ENCODE peak calls at places on chromosomes 5 and 9, in ten cellular contexts. One of them, this sample, is unnamed.

GRCh38 chr5:38509185-38509584 is 47.3 kb downstream of the LIFR start:
- DNase-seq in RWPE1: peak
- DNase-seq in astrocyte: peak
- DNase-seq in GM12878: no peak
- DNase-seq in heart right ventricle: no peak
- DNase-seq in epithelial cell of prostate: no peak
- DNase-seq in cardiac muscle cell: peak
- DNase-seq in GM23248: peak
- DNase-seq in left ventricle myocardium inferior: no peak
- DNase-seq in substantia nigra: no peak
- DNase-seq in this sample: no peak

GRCh38 chr9:124485936-124486335 is 21.3 kb downstream of the NR5A1 start:
- DNase-seq in cardiac muscle cell: no peak
- DNase-seq in RWPE1: no peak
- DNase-seq in epithelial cell of prostate: no peak
- DNase-seq in GM12878: no peak
- DNase-seq in astrocyte: no peak
- DNase-seq in GM23248: no peak
- DNase-seq in heart right ventricle: no peak
- DNase-seq in left ventricle myocardium inferior: no peak
- DNase-seq in substantia nigra: no peak
- DNase-seq in this sample: no peak

GRCh38 chr5:172110921-172111873 is 76.8 kb downstream of the STK10 start:
- DNase-seq in GM23248: peak
- DNase-seq in GM12878: peak
- DNase-seq in epithelial cell of prostate: no peak
- DNase-seq in heart right ventricle: no peak
- DNase-seq in substantia nigra: no peak
- DNase-seq in RWPE1: peak
- DNase-seq in left ventricle myocardium inferior: no peak
- DNase-seq in astrocyte: peak
- DNase-seq in cardiac muscle cell: peak
- DNase-seq in this sample: no peak

GRCh38 chr9:112868956-112869594 is 21.6 kb downstream of the SLC46A2 start:
- DNase-seq in cardiac muscle cell: no peak
- DNase-seq in substantia nigra: no peak
- DNase-seq in GM23248: no peak
- DNase-seq in epithelial cell of prostate: no peak
- DNase-seq in heart right ventricle: no peak
- DNase-seq in left ventricle myocardium inferior: no peak
- DNase-seq in RWPE1: no peak
- DNase-seq in GM12878: no peak
- DNase-seq in astrocyte: no peak
- DNase-seq in this sample: peak

GRCh38 chr5:133471699-133472098 is 140.6 kb downstream of the FSTL4 start:
- DNase-seq in GM12878: no peak
- DNase-seq in epithelial cell of prostate: no peak
- DNase-seq in astrocyte: no peak
- DNase-seq in heart right ventricle: no peak
- DNase-seq in GM23248: no peak
- DNase-seq in left ventricle myocardium inferior: no peak
- DNase-seq in RWPE1: no peak
- DNase-seq in substantia nigra: no peak
- DNase-seq in cardiac muscle cell: no peak
- DNase-seq in this sample: no peak

GRCh38 chr5:19988447-19988846 is 447 bp upstream of the CDH18 start:
- DNase-seq in left ventricle myocardium inferior: no peak
- DNase-seq in astrocyte: no peak
- DNase-seq in cardiac muscle cell: no peak
- DNase-seq in epithelial cell of prostate: no peak
- DNase-seq in substantia nigra: no peak
- DNase-seq in heart right ventricle: no peak
- DNase-seq in GM23248: no peak
- DNase-seq in RWPE1: no peak
- DNase-seq in GM12878: no peak
- DNase-seq in this sample: no peak

GRCh38 chr9:137619240-137620090 is 660 bp downstream of the EHMT1 start:
- DNase-seq in substantia nigra: no peak
- DNase-seq in left ventricle myocardium inferior: peak
- DNase-seq in GM12878: no peak
- DNase-seq in GM23248: peak
- DNase-seq in epithelial cell of prostate: no peak
- DNase-seq in heart right ventricle: no peak
- DNase-seq in astrocyte: peak
- DNase-seq in cardiac muscle cell: peak
- DNase-seq in RWPE1: peak
- DNase-seq in this sample: peak

GRCh38 chr9:89234636-89235035 is 56.0 kb upstream of the SHC3 start:
- DNase-seq in RWPE1: no peak
- DNase-seq in GM23248: no peak
- DNase-seq in cardiac muscle cell: peak
- DNase-seq in substantia nigra: no peak
- DNase-seq in epithelial cell of prostate: no peak
- DNase-seq in astrocyte: peak
- DNase-seq in GM12878: peak
- DNase-seq in heart right ventricle: no peak
- DNase-seq in left ventricle myocardium inferior: no peak
- DNase-seq in this sample: no peak

GRCh38 chr5:68730220-68731010 is 363.4 kb upstream of the SLC30A5 start:
- DNase-seq in RWPE1: peak
- DNase-seq in heart right ventricle: no peak
- DNase-seq in epithelial cell of prostate: no peak
- DNase-seq in GM23248: peak
- DNase-seq in left ventricle myocardium inferior: peak
- DNase-seq in astrocyte: peak
- DNase-seq in GM12878: no peak
- DNase-seq in cardiac muscle cell: peak
- DNase-seq in substantia nigra: peak
- DNase-seq in this sample: no peak

GRCh38 chr9:2210201-2210600 is 195.1 kb downstream of the SMARCA2 start:
- DNase-seq in left ventricle myocardium inferior: no peak
- DNase-seq in heart right ventricle: no peak
- DNase-seq in RWPE1: no peak
- DNase-seq in GM23248: peak
- DNase-seq in astrocyte: no peak
- DNase-seq in cardiac muscle cell: no peak
- DNase-seq in epithelial cell of prostate: no peak
- DNase-seq in GM12878: no peak
- DNase-seq in substantia nigra: no peak
- DNase-seq in this sample: no peak

GRCh38 chr9:93091453-93092081 is 4.5 kb upstream of the CARD19 start:
- DNase-seq in left ventricle myocardium inferior: no peak
- DNase-seq in GM23248: peak
- DNase-seq in cardiac muscle cell: peak
- DNase-seq in GM12878: peak
- DNase-seq in substantia nigra: no peak
- DNase-seq in epithelial cell of prostate: peak
- DNase-seq in heart right ventricle: no peak
- DNase-seq in astrocyte: peak
- DNase-seq in RWPE1: peak
- DNase-seq in this sample: peak

GRCh38 chr9:2809692-2810423 is 34.0 kb downstream of the PUM3 start:
- DNase-seq in GM23248: peak
- DNase-seq in epithelial cell of prostate: no peak
- DNase-seq in left ventricle myocardium inferior: no peak
- DNase-seq in cardiac muscle cell: peak
- DNase-seq in RWPE1: no peak
- DNase-seq in substantia nigra: no peak
- DNase-seq in heart right ventricle: no peak
- DNase-seq in GM12878: no peak
- DNase-seq in astrocyte: peak
- DNase-seq in this sample: no peak

GRCh38 chr9:83142389-83142788 is 79.4 kb upstream of the RASEF start:
- DNase-seq in astrocyte: no peak
- DNase-seq in substantia nigra: no peak
- DNase-seq in cardiac muscle cell: no peak
- DNase-seq in GM12878: no peak
- DNase-seq in RWPE1: no peak
- DNase-seq in epithelial cell of prostate: no peak
- DNase-seq in left ventricle myocardium inferior: no peak
- DNase-seq in heart right ventricle: no peak
- DNase-seq in GM23248: no peak
- DNase-seq in this sample: no peak

GRCh38 chr9:33813712-33814641 is 3.0 kb upstream of the UBE2R2 start:
- DNase-seq in heart right ventricle: no peak
- DNase-seq in astrocyte: peak
- DNase-seq in cardiac muscle cell: peak
- DNase-seq in GM23248: peak
- DNase-seq in epithelial cell of prostate: peak
- DNase-seq in GM12878: no peak
- DNase-seq in RWPE1: peak
- DNase-seq in substantia nigra: no peak
- DNase-seq in left ventricle myocardium inferior: no peak
- DNase-seq in this sample: no peak

GRCh38 chr5:104189031-104189430 is 626.4 kb upstream of the NUDT12 start:
- DNase-seq in GM12878: no peak
- DNase-seq in substantia nigra: no peak
- DNase-seq in GM23248: peak
- DNase-seq in RWPE1: no peak
- DNase-seq in epithelial cell of prostate: no peak
- DNase-seq in cardiac muscle cell: peak
- DNase-seq in heart right ventricle: no peak
- DNase-seq in astrocyte: peak
- DNase-seq in left ventricle myocardium inferior: no peak
- DNase-seq in this sample: no peak

DNA sequence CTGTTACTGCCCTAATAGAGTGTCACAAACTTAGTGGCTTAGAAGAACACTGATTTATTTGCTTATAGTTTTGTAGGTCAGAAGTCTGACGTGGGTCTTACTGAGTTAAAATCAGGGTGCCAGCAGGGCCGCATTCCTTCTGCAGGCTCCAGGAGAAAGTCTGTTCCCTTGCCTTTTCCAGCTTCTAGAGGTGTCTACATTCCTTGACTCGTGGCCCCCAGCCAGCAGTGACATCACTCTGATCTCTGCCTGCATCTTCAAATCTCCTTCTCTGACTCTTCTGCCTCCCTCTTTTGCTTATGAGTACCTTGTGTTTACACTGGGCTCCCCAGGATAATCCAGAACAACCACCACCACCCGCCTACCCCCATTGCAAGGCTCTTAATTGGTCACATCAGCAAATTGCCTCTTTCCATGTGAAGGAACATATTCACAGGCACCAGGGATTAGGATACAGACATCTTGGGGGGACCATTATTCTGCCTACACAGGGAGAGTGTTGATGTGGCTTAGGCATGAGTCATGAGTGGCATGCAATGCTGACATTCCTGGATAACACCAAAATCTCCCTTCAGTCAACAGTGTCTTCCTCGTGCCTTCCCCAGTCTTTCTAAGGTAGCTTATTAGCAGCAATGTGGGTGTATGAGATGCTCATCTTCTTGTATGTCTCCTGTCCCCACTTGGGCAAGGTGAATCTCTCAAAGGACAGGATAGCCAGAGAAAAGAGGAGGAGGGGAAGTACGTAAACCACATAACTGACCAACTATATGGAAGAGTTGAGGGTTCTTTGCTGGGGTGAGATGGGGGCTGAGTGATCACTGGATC is 24.4 kb downstream of the CYFIP2 start:
- DNase-seq in RWPE1: no peak
- DNase-seq in left ventricle myocardium inferior: no peak
- DNase-seq in substantia nigra: no peak
- DNase-seq in cardiac muscle cell: peak
- DNase-seq in GM23248: peak
- DNase-seq in GM12878: no peak
- DNase-seq in heart right ventricle: no peak
- DNase-seq in astrocyte: peak
- DNase-seq in epithelial cell of prostate: no peak
- DNase-seq in this sample: no peak
- H3K27ac ChIP-seq in RWPE1: no peak
- H3K27ac ChIP-seq in left ventricle myocardium inferior: peak
- H3K27ac ChIP-seq in substantia nigra: no peak
- H3K27ac ChIP-seq in cardiac muscle cell: peak
- H3K27ac ChIP-seq in GM23248: peak
- H3K27ac ChIP-seq in GM12878: no peak
- H3K27ac ChIP-seq in heart right ventricle: peak
- H3K27ac ChIP-seq in astrocyte: no peak
- H3K27ac ChIP-seq in epithelial cell of prostate: no peak
- H3K27ac ChIP-seq in this sample: no peak

GRCh38 chr5:162796507-162796906 is 640.9 kb upstream of the CCNG1 start:
- DNase-seq in GM23248: no peak
- DNase-seq in cardiac muscle cell: no peak
- DNase-seq in substantia nigra: no peak
- DNase-seq in astrocyte: no peak
- DNase-seq in GM12878: no peak
- DNase-seq in RWPE1: no peak
- DNase-seq in heart right ventricle: no peak
- DNase-seq in left ventricle myocardium inferior: no peak
- DNase-seq in epithelial cell of prostate: no peak
- DNase-seq in this sample: no peak
- H3K27ac ChIP-seq in GM23248: no peak
- H3K27ac ChIP-seq in cardiac muscle cell: no peak
- H3K27ac ChIP-seq in substantia nigra: no peak
- H3K27ac ChIP-seq in astrocyte: no peak
- H3K27ac ChIP-seq in GM12878: no peak
- H3K27ac ChIP-seq in RWPE1: no peak
- H3K27ac ChIP-seq in heart right ventricle: no peak
- H3K27ac ChIP-seq in left ventricle myocardium inferior: no peak
- H3K27ac ChIP-seq in epithelial cell of prostate: no peak
- H3K27ac ChIP-seq in this sample: no peak

GRCh38 chr5:2532809-2533208 is 218.7 kb downstream of the IRX2 start:
- DNase-seq in GM12878: no peak
- DNase-seq in heart right ventricle: no peak
- DNase-seq in astrocyte: no peak
- DNase-seq in GM23248: no peak
- DNase-seq in epithelial cell of prostate: no peak
- DNase-seq in RWPE1: no peak
- DNase-seq in left ventricle myocardium inferior: no peak
- DNase-seq in cardiac muscle cell: no peak
- DNase-seq in substantia nigra: no peak
- DNase-seq in this sample: no peak
- H3K27ac ChIP-seq in GM12878: no peak
- H3K27ac ChIP-seq in heart right ventricle: no peak
- H3K27ac ChIP-seq in astrocyte: no peak
- H3K27ac ChIP-seq in GM23248: no peak
- H3K27ac ChIP-seq in epithelial cell of prostate: no peak
- H3K27ac ChIP-seq in RWPE1: no peak
- H3K27ac ChIP-seq in left ventricle myocardium inferior: no peak
- H3K27ac ChIP-seq in cardiac muscle cell: no peak
- H3K27ac ChIP-seq in substantia nigra: no peak
- H3K27ac ChIP-seq in this sample: no peak

GRCh38 chr5:43191740-43192557 is at the start of gene NIM1K:
- DNase-seq in epithelial cell of prostate: no peak
- DNase-seq in RWPE1: no peak
- DNase-seq in substantia nigra: peak
- DNase-seq in left ventricle myocardium inferior: peak
- DNase-seq in GM23248: peak
- DNase-seq in astrocyte: peak
- DNase-seq in heart right ventricle: peak
- DNase-seq in GM12878: no peak
- DNase-seq in cardiac muscle cell: peak
- DNase-seq in this sample: peak
- H3K27ac ChIP-seq in epithelial cell of prostate: peak
- H3K27ac ChIP-seq in RWPE1: peak
- H3K27ac ChIP-seq in substantia nigra: peak
- H3K27ac ChIP-seq in left ventricle myocardium inferior: peak
- H3K27ac ChIP-seq in GM23248: peak
- H3K27ac ChIP-seq in astrocyte: peak
- H3K27ac ChIP-seq in heart right ventricle: no peak
- H3K27ac ChIP-seq in GM12878: no peak
- H3K27ac ChIP-seq in cardiac muscle cell: no peak
- H3K27ac ChIP-seq in this sample: no peak

GRCh38 chr9:78123808-78124207 is 92.2 kb upstream of the GNAQ start:
- DNase-seq in GM23248: no peak
- DNase-seq in substantia nigra: no peak
- DNase-seq in GM12878: no peak
- DNase-seq in epithelial cell of prostate: no peak
- DNase-seq in left ventricle myocardium inferior: no peak
- DNase-seq in RWPE1: no peak
- DNase-seq in astrocyte: no peak
- DNase-seq in cardiac muscle cell: no peak
- DNase-seq in heart right ventricle: no peak
- DNase-seq in this sample: no peak
- H3K27ac ChIP-seq in GM23248: no peak
- H3K27ac ChIP-seq in substantia nigra: no peak
- H3K27ac ChIP-seq in GM12878: no peak
- H3K27ac ChIP-seq in epithelial cell of prostate: no peak
- H3K27ac ChIP-seq in left ventricle myocardium inferior: no peak
- H3K27ac ChIP-seq in RWPE1: no peak
- H3K27ac ChIP-seq in astrocyte: no peak
- H3K27ac ChIP-seq in cardiac muscle cell: no peak
- H3K27ac ChIP-seq in heart right ventricle: no peak
- H3K27ac ChIP-seq in this sample: no peak